ENCODE peak calls at places on chromosomes 13 and 19, in eight cellular contexts. T is BE2C; Y is astrocyte of the spinal cord; H is suprapubic skin; P is AG08395; E is HCT116; V is central memory CD8-positive, alpha-beta T cell; Q is dorsolateral prefrontal cortex. U is an unnamed sample.

GRCh38 chr13:24251525-24251924 is 57.9 kb upstream of the C1QTNF9 start:
- DNase-seq in Q (no peak), P (no peak), V (peak; percentile 85), Y (no peak), H (no peak), E (no peak), T (no peak), U (no peak)

GRCh38 chr19:14562660-14563589 is 8.9 kb downstream of the NDUFB7 start:
- DNase-seq in E (no peak), H (no peak), P (no peak), Y (no peak), Q (no peak), V (no peak), T (no peak), U (no peak)

GRCh38 chr19:33225458-33225925 is at the start of gene SLC7A10:
- DNase-seq in H (no peak), T (peak; percentile 8), E (no peak), Q (no peak), P (no peak), Y (no peak), V (no peak), U (no peak)

GRCh38 chr13:100541882-100542545 is 46.6 kb downstream of the GGACT start:
- DNase-seq in E (no peak), Q (no peak), P (no peak), H (no peak), V (no peak), T (no peak), Y (no peak), U (no peak)

GRCh38 chr19:49338691-49339363 is 3.6 kb downstream of the CD37 start:
- DNase-seq in Y (peak; percentile 43), H (peak; percentile 89), T (peak; percentile 41), V (no peak), Q (no peak), E (no peak), P (peak; percentile 40), U (no peak)

GRCh38 chr13:27044837-27045570 is 126.6 kb downstream of the USP12 start:
- DNase-seq in V (peak; percentile 20), T (no peak), Q (no peak), P (no peak), E (no peak), H (no peak), Y (peak; percentile 23), U (no peak)

GRCh38 chr19:51417107-51417806 is at the start of gene SIGLEC10:
- DNase-seq in E (no peak), H (no peak), Y (no peak), Q (no peak), T (no peak), P (no peak), V (no peak), U (no peak)

GRCh38 chr13:112740502-112741131 is 50.8 kb downstream of the ATP11A start:
- DNase-seq in P (peak; percentile 89), Y (peak; percentile 45), H (peak; percentile 81), V (no peak), T (no peak), Q (no peak), E (no peak), U (no peak)

GRCh38 chr19:40691421-40692211 is 1.2 kb upstream of the NUMBL start:
- DNase-seq in P (no peak), Y (no peak), H (no peak), E (no peak), V (no peak), T (no peak), Q (no peak), U (no peak)

GRCh38 chr19:51439021-51439465 is 19.2 kb downstream of the SIGLEC8 start:
- DNase-seq in Q (no peak), V (peak; percentile 32), T (no peak), E (no peak), H (no peak), P (peak; percentile 13), Y (no peak), U (no peak)

GRCh38 chr19:54158812-54159351 is 639 bp downstream of the LENG1 start:
- DNase-seq in Y (no peak), T (no peak), V (no peak), Q (no peak), H (no peak), P (peak; percentile 26), E (no peak), U (no peak)

GRCh38 chr19:17296278-17296677 is 6.9 kb downstream of the ABHD8 start:
- DNase-seq in H (no peak), Y (peak; percentile 24), T (no peak), Q (no peak), E (no peak), P (peak; percentile 40), V (no peak), U (no peak)

GRCh38 chr19:2129022-2129421 is 22.3 kb downstream of the AP3D1 start:
- DNase-seq in V (no peak), P (no peak), Y (no peak), H (no peak), Q (no peak), T (no peak), E (no peak), U (no peak)

GRCh38 chr19:23305555-23305954 is 55.4 kb upstream of the ZNF724 start:
- DNase-seq in H (no peak), V (no peak), T (no peak), E (no peak), Y (no peak), Q (no peak), P (no peak), U (no peak)

GRCh38 chr19:42269518-42270345 is 680 bp downstream of the CIC start:
- DNase-seq in E (no peak), Y (no peak), Q (no peak), P (no peak), H (peak; percentile 79), T (no peak), V (no peak), U (no peak)

GRCh38 chr13:37074703-37075102 is 15.2 kb upstream of the SUPT20H start:
- DNase-seq in P (peak; percentile 45), T (no peak), Y (peak; percentile 55), V (no peak), Q (no peak), E (peak; percentile 8), H (no peak), U (no peak)

GRCh38 chr19:31538879-31539278 is 189.6 kb upstream of the TSHZ3 start:
- DNase-seq in P (no peak), V (no peak), H (no peak), E (no peak), Y (no peak), T (no peak), Q (no peak), U (no peak)

GRCh38 chr19:12872255-12872654 is 9.0 kb downstream of the DNASE2 start:
- DNase-seq in E (no peak), H (no peak), V (no peak), P (no peak), Q (no peak), T (no peak), Y (no peak), U (no peak)

GRCh38 chr19:289651-290538 is 1.3 kb downstream of the PLPP2 start:
- DNase-seq in Q (peak; percentile 27), P (peak; percentile 38), V (peak; percentile 15), E (peak; percentile 74), H (no peak), Y (peak; percentile 65), T (no peak), U (no peak)

GRCh38 chr19:40803857-40804782 is 5.1 kb downstream of the EGLN2 start:
- DNase-seq in Q (no peak), Y (no peak), H (no peak), T (no peak), P (no peak), E (no peak), V (peak; percentile 69), U (no peak)